ENCODE peak calls at places on chromosomes 11 and 22, in ten cellular contexts. O, G, P, T, I, Q, N, U, L and A are unnamed samples.

GRCh38 chr22:41524809-41525449 is 19.3 kb downstream of the POLR3H start:
- DNase-seq in O (no peak), Q (no peak), L (no peak), N (no peak), G (no peak), I (peak), P (no peak), U (no peak), T (peak), A (peak)

GRCh38 chr11:34274712-34275398 is 83.0 kb downstream of the ABTB2 start:
- DNase-seq in G (peak), P (no peak), Q (peak), L (peak), U (peak), N (peak), T (no peak), I (no peak), O (peak), A (peak)

GRCh38 chr11:61552108-61552635 is 28.7 kb downstream of the SYT7 start:
- DNase-seq in I (no peak), Q (no peak), L (no peak), P (no peak), U (no peak), T (no peak), O (no peak), G (no peak), N (no peak), A (no peak)

GRCh38 chr11:36118084-36118483 is 171.1 kb downstream of the COMMD9 start:
- DNase-seq in O (no peak), T (no peak), G (no peak), N (no peak), Q (no peak), I (no peak), P (no peak), L (no peak), U (no peak), A (no peak)

GRCh38 chr11:85941380-85941973 is 86.3 kb downstream of the CCDC83 start:
- DNase-seq in U (peak), T (no peak), N (no peak), G (peak), P (no peak), O (no peak), L (peak), I (no peak), Q (peak), A (peak)

GRCh38 chr11:70522613-70523311 is 124.4 kb downstream of the CTTN start:
- DNase-seq in P (peak), O (no peak), T (no peak), N (no peak), U (no peak), I (no peak), L (no peak), Q (no peak), G (no peak), A (no peak)

GRCh38 chr11:63961608-63962412 is 12.6 kb upstream of the COX8A start:
- DNase-seq in P (peak), U (peak), N (no peak), I (no peak), L (no peak), Q (no peak), T (no peak), G (no peak), O (no peak), A (no peak)

GRCh38 chr22:20128902-20129746 is 2.5 kb upstream of the ZDHHC8 start:
- DNase-seq in Q (peak), L (no peak), I (peak), O (no peak), U (no peak), G (no peak), P (no peak), N (no peak), T (peak), A (no peak)

GRCh38 chr11:86576946-86577624 is 95.3 kb downstream of the ME3 start:
- DNase-seq in U (no peak), N (no peak), O (no peak), L (no peak), I (no peak), T (no peak), G (no peak), Q (no peak), P (no peak), A (no peak)

GRCh38 chr11:134843735-134844134 is 431.7 kb upstream of the B3GAT1 start:
- DNase-seq in Q (no peak), G (no peak), L (no peak), N (no peak), T (no peak), O (no peak), U (no peak), I (no peak), P (no peak), A (no peak)

GRCh38 chr11:47359586-47359985 is 7.1 kb upstream of the MYBPC3 start:
- DNase-seq in L (no peak), I (no peak), N (no peak), O (no peak), G (no peak), U (no peak), T (no peak), P (no peak), Q (no peak), A (no peak)

GRCh38 chr11:120516461-120517389 is 5.2 kb downstream of the GRIK4 start:
- DNase-seq in P (no peak), O (no peak), L (no peak), U (no peak), T (no peak), I (no peak), N (no peak), Q (no peak), G (no peak), A (no peak)